ENCODE peak calls at places on chromosomes 3 and 15, in six cellular contexts. D is stimulated activated CD4-positive, alpha-beta T cell treated with anti-CD3 and anti-CD28 coated beads, Interleukin-4, amount 100 ng/mL, for 1 hour; V is BJ; C is activated naive CD4-positive, alpha-beta T cell; M is astrocyte; B is fibroblast of the aortic adventitia. E is an unnamed sample.

GRCh38 chr3:4416961-4417360 is 50.1 kb downstream of the SUMF1 start:
- DNase-seq in D (no peak), V (no peak), C (no peak), M (peak; percentile 87), B (peak; percentile 87), E (no peak)

GRCh38 chr3:31132132-31132769 is 237.8 kb upstream of the GADL1 start:
- DNase-seq in D (no peak), V (peak; percentile 5), C (no peak), M (peak; percentile 36), B (peak; percentile 73), E (no peak)

GRCh38 chr3:164459526-164460151 is 618.7 kb downstream of the SI start:
- DNase-seq in D (no peak), V (no peak), C (no peak), M (no peak), B (no peak), E (no peak)

GRCh38 chr3:170441412-170441811 is 22.7 kb downstream of the CLDN11 start:
- DNase-seq in D (no peak), V (no peak), C (no peak), M (no peak), B (no peak), E (no peak)

GRCh38 chr3:133840055-133840737 is 34.6 kb downstream of the SRPRB start:
- DNase-seq in D (no peak), V (no peak), C (no peak), M (no peak), B (no peak), E (no peak)

GRCh38 chr3:113063126-113063894 is 72.5 kb downstream of the GTPBP8 start:
- DNase-seq in D (no peak), V (no peak), C (no peak), M (no peak), B (no peak), E (no peak)

GRCh38 chr3:133855772-133856171 is 39.9 kb downstream of the RAB6B start:
- DNase-seq in D (no peak), V (no peak), C (no peak), M (no peak), B (peak; percentile 10), E (no peak)

GRCh38 chr3:32117324-32117723 is 10.9 kb downstream of the GPD1L start:
- DNase-seq in D (no peak), V (no peak), C (no peak), M (peak; percentile 27), B (no peak), E (no peak)

GRCh38 chr3:53821631-53822068 is 24.6 kb downstream of the CHDH start:
- DNase-seq in D (no peak), V (no peak), C (no peak), M (no peak), B (no peak), E (no peak)

GRCh38 chr3:158079599-158079998 is 26.6 kb downstream of the SHOX2 start:
- DNase-seq in D (no peak), V (no peak), C (no peak), M (no peak), B (no peak), E (no peak)

GRCh38 chr15:32659340-32659831 is 17.9 kb downstream of the SCG5 start:
- DNase-seq in D (no peak), V (no peak), C (no peak), M (peak; percentile 75), B (peak; percentile 78), E (no peak)

GRCh38 chr3:23865595-23866396 is 51.0 kb downstream of the NKIRAS1 start:
- DNase-seq in D (no peak), V (no peak), C (no peak), M (no peak), B (no peak), E (no peak)

GRCh38 chr15:31358163-31358562 is 31.5 kb downstream of the KLF13 start:
- DNase-seq in D (no peak), V (no peak), C (no peak), M (no peak), B (no peak), E (no peak)

GRCh38 chr15:66842710-66843441 is 140.8 kb downstream of the SMAD6 start:
- DNase-seq in D (peak; percentile 11), V (no peak), C (no peak), M (peak; percentile 52), B (peak; percentile 80), E (no peak)

GRCh38 chr3:172289583-172289982 is 158.7 kb downstream of the GHSR start:
- DNase-seq in D (no peak), V (no peak), C (no peak), M (no peak), B (no peak), E (no peak)

GRCh38 chr3:169420429-169420828 is 243.1 kb downstream of the MECOM start:
- DNase-seq in D (no peak), V (no peak), C (no peak), M (no peak), B (no peak), E (no peak)

E was measured in NCI-H1048.